ENCODE peak calls at places on chromosome 11, in eight cellular contexts. Q is GM23338, T is left ventricle myocardium inferior, F is nephron progenitor cell, P is foreskin fibroblast, O is upper lobe of right lung, L is dorsolateral prefrontal cortex, K is left lung. J is an unnamed sample.

GRCh38 chr11:95098826-95099225 is 9.2 kb downstream of the ENDOD1 start:
- DNase-seq in F (no peak), K (no peak), T (no peak), O (no peak), P (no peak), Q (no peak), L (no peak), J (no peak)

GRCh38 chr11:90846628-90847027 is 623.8 kb upstream of the CHORDC1 start:
- DNase-seq in F (no peak), P (no peak), T (no peak), Q (no peak), K (no peak), O (no peak), L (no peak), J (no peak)

GRCh38 chr11:82818399-82819043 is 81.7 kb downstream of the PRCP start:
- DNase-seq in P (no peak), L (no peak), O (no peak), K (no peak), F (no peak), T (no peak), Q (peak), J (no peak)

GRCh38 chr11:2541881-2542361 is 97.1 kb downstream of the KCNQ1 start:
- DNase-seq in Q (no peak), T (peak), P (no peak), O (peak), L (no peak), K (peak), F (no peak), J (no peak)

GRCh38 chr11:34302046-34302921 is 55.5 kb downstream of the ABTB2 start:
- DNase-seq in K (no peak), O (no peak), T (no peak), Q (no peak), F (no peak), L (no peak), P (peak), J (no peak)

GRCh38 chr11:6303657-6304056 is 16.6 kb downstream of the CAVIN3 start:
- DNase-seq in O (no peak), P (no peak), K (no peak), Q (peak), L (no peak), F (no peak), T (no peak), J (no peak)

GRCh38 chr11:64210301-64211020 is 3.9 kb downstream of the FERMT3 start:
- DNase-seq in P (no peak), Q (no peak), L (no peak), F (no peak), O (peak), T (no peak), K (no peak), J (no peak)

GRCh38 chr11:107859459-107860239 is 1.1 kb upstream of the SLC35F2 start:
- DNase-seq in T (peak), F (peak), L (no peak), O (no peak), P (no peak), K (peak), Q (peak), J (peak)

GRCh38 chr11:3375552-3375951 is 3.4 kb downstream of the ZNF195 start:
- DNase-seq in T (no peak), F (no peak), L (no peak), P (peak), K (no peak), Q (no peak), O (no peak), J (no peak)

GRCh38 chr11:57275582-57275981 is 38.5 kb upstream of the APLNR start:
- DNase-seq in O (no peak), L (no peak), Q (no peak), F (no peak), K (no peak), P (no peak), T (no peak), J (no peak)

GRCh38 chr11:60838132-60838531 is 3.8 kb upstream of the CCDC86 start:
- DNase-seq in P (no peak), O (no peak), T (no peak), K (no peak), Q (peak), F (no peak), L (no peak), J (peak)
- TF ChIP-seq CTCF in P (peak), O (no peak), T (peak), K (no peak), Q (peak), F (no peak), L (no peak), J (peak)

GRCh38 chr11:848988-849824 is 6.6 kb downstream of the TSPAN4 start:
- DNase-seq in Q (peak), O (no peak), T (no peak), K (no peak), F (peak), P (no peak), L (no peak), J (peak)

GRCh38 chr11:848380-848931 is 5.8 kb downstream of the TSPAN4 start:
- DNase-seq in O (peak), F (peak), Q (peak), L (no peak), T (no peak), K (no peak), P (no peak), J (peak)

GRCh38 chr11:849951-850776 is 7.5 kb downstream of the TSPAN4 start:
- DNase-seq in O (no peak), T (no peak), F (no peak), K (no peak), P (no peak), Q (no peak), L (no peak), J (no peak)

GRCh38 chr11:852762-853161 is 10.1 kb downstream of the TSPAN4 start:
- DNase-seq in T (no peak), Q (no peak), K (no peak), O (no peak), F (no peak), P (no peak), L (no peak), J (no peak)

DNA sequence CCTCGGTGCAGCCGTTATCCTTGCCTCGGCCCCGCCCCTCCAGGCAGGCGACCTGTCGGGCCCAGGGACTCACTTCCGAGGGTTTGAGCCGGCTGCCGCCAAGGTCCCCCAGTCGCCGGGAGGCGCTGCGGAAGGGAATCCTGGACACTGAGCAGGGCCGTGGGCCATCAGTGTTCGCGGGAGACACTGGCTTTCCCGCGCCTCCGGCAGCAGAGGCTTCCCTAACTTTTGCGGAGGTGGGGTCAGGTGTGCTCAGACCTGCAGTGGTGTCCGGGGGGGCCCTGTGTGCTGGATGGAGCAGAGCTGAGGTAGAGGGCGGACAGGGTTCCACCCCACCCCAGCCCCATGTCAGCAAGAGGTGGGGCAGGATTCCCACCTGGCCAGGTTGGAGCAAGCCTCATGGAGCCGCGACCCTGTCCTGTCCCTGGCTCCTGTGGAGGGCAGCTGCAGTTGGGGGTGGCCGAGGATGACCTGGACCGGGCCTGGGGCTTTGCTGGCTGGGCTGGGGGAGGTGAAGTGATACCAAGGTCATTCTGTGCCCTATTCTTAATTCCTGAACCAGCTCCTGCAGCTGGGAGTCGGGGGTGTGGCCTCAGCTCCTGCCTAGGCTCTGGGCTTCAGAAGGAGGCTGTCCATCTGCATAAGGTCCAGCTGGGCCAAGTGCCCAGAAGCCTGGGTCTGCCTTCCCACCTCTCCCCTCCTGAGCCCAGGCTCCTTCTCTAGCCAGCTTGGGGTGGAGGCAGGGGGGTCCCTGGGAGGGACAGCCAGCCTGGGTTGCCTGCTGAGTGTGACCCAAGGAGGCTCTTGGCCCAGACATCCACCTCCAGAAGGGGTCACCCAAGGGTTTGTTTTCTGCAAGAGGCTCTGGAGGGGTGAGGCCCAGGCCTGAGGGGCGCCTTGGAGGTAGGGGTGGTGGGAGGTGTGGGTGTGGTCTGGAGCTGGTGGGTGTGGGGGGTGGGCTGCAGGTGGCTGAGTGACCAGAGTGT is 8.4 kb downstream of the TSPAN4 start:
- DNase-seq in Q (peak), F (peak), T (no peak), O (no peak), L (no peak), K (no peak), P (no peak), J (no peak)
- TF ChIP-seq CTCF in Q (peak), F (no peak), T (no peak), O (no peak), L (no peak), K (no peak), P (peak), J (no peak)

GRCh38 chr11:70699294-70700221 is 301.2 kb downstream of the CTTN start:
- DNase-seq in L (no peak), K (no peak), F (no peak), Q (peak), T (no peak), P (no peak), O (peak), J (peak)

GRCh38 chr11:70700871-70701270 is 302.5 kb downstream of the CTTN start:
- DNase-seq in F (no peak), O (peak), Q (no peak), P (no peak), L (no peak), T (no peak), K (no peak), J (no peak)

GRCh38 chr11:70698871-70699270 is 300.5 kb downstream of the CTTN start:
- DNase-seq in P (no peak), Q (no peak), F (no peak), T (no peak), O (peak), L (no peak), K (no peak), J (no peak)

GRCh38 chr11:70702040-70702648 is 303.8 kb downstream of the CTTN start:
- DNase-seq in Q (no peak), K (no peak), F (no peak), T (no peak), P (no peak), L (no peak), O (no peak), J (no peak)

GRCh38 chr11:70700453-70700852 is 302.1 kb downstream of the CTTN start:
- DNase-seq in K (no peak), F (no peak), O (peak), P (no peak), Q (no peak), T (no peak), L (no peak), J (no peak)
- TF ChIP-seq CTCF in K (no peak), F (no peak), O (no peak), P (no peak), Q (no peak), T (no peak), L (no peak), J (no peak)

GRCh38 chr11:55714982-55715888 is 53.2 kb downstream of the OR4C6 start:
- DNase-seq in P (no peak), O (no peak), Q (peak), L (no peak), F (no peak), T (no peak), K (no peak), J (no peak)
- TF ChIP-seq CTCF in P (peak), O (peak), Q (peak), L (no peak), F (no peak), T (no peak), K (no peak), J (peak)

J was measured in endothelial cell.